ENCODE peak calls at places on chromosomes 1 and 21, in six cellular contexts. One of them, this sample, is unnamed.

GRCh38 chr1:112956503-112957132 is 622 bp upstream of the SLC16A1 start:
- DNase-seq in Calu3: no peak
- DNase-seq in AG10803: no peak
- DNase-seq in activated naive CD4-positive, alpha-beta T cell: peak
- DNase-seq in kidney epithelial cell: no peak
- DNase-seq in EH: no peak
- DNase-seq in this sample: no peak

GRCh38 chr21:21101911-21102310 is 103.7 kb downstream of the NCAM2 start:
- DNase-seq in Calu3: no peak
- DNase-seq in AG10803: peak
- DNase-seq in activated naive CD4-positive, alpha-beta T cell: no peak
- DNase-seq in kidney epithelial cell: no peak
- DNase-seq in EH: peak
- DNase-seq in this sample: peak

GRCh38 chr1:216887032-216887431 is 163.8 kb upstream of the ESRRG start:
- DNase-seq in Calu3: no peak
- DNase-seq in AG10803: no peak
- DNase-seq in activated naive CD4-positive, alpha-beta T cell: no peak
- DNase-seq in kidney epithelial cell: no peak
- DNase-seq in EH: no peak
- DNase-seq in this sample: no peak

GRCh38 chr1:116415699-116416533 is 42.9 kb downstream of the ATP1A1 start:
- DNase-seq in Calu3: no peak
- DNase-seq in AG10803: peak
- DNase-seq in activated naive CD4-positive, alpha-beta T cell: no peak
- DNase-seq in kidney epithelial cell: no peak
- DNase-seq in EH: peak
- DNase-seq in this sample: no peak

GRCh38 chr1:197178998-197179397 is 32.5 kb upstream of the ASPM start:
- DNase-seq in Calu3: no peak
- DNase-seq in AG10803: peak
- DNase-seq in activated naive CD4-positive, alpha-beta T cell: no peak
- DNase-seq in kidney epithelial cell: no peak
- DNase-seq in EH: peak
- DNase-seq in this sample: no peak

GRCh38 chr1:160432371-160432786 is 32.0 kb downstream of the VANGL2 start:
- DNase-seq in Calu3: no peak
- DNase-seq in AG10803: no peak
- DNase-seq in activated naive CD4-positive, alpha-beta T cell: no peak
- DNase-seq in kidney epithelial cell: no peak
- DNase-seq in EH: no peak
- DNase-seq in this sample: no peak

GRCh38 chr1:156838972-156839371 is 19.9 kb downstream of the INSRR start:
- DNase-seq in Calu3: peak
- DNase-seq in AG10803: no peak
- DNase-seq in activated naive CD4-positive, alpha-beta T cell: no peak
- DNase-seq in kidney epithelial cell: no peak
- DNase-seq in EH: no peak
- DNase-seq in this sample: peak

GRCh38 chr21:43188712-43189151 is 19.9 kb downstream of the CRYAA start:
- DNase-seq in Calu3: no peak
- DNase-seq in AG10803: no peak
- DNase-seq in activated naive CD4-positive, alpha-beta T cell: no peak
- DNase-seq in kidney epithelial cell: no peak
- DNase-seq in EH: no peak
- DNase-seq in this sample: no peak

This sample was measured in iPS-NIHi11.